ENCODE peak calls at places on chromosomes 3 and 15, in four cellular contexts. One of them, this sample, is unnamed.

GRCh38 chr3:138187296-138188012 is at the start of gene ARMC8:
- DNase-seq in IMR-90: no peak
- DNase-seq in H9: no peak
- DNase-seq in H1: no peak
- DNase-seq in this sample: peak; percentile 91

GRCh38 chr3:95200384-95200783 is 1137.5 kb downstream of the NSUN3 start:
- DNase-seq in H9: no peak
- DNase-seq in IMR-90: no peak
- DNase-seq in H1: no peak
- DNase-seq in this sample: no peak

GRCh38 chr15:60061758-60062157 is 57.6 kb downstream of the FOXB1 start:
- DNase-seq in H9: no peak
- DNase-seq in H1: no peak
- DNase-seq in IMR-90: no peak
- DNase-seq in this sample: no peak

GRCh38 chr15:90076716-90077115 is 25.6 kb downstream of the IDH2 start:
- DNase-seq in IMR-90: no peak
- DNase-seq in H1: no peak
- DNase-seq in H9: no peak
- DNase-seq in this sample: peak; percentile 70

GRCh38 chr15:95247068-95247984 is 1016.0 kb downstream of the MCTP2 start:
- DNase-seq in H9: no peak
- DNase-seq in H1: no peak
- DNase-seq in IMR-90: peak; percentile 98
- DNase-seq in this sample: no peak

GRCh38 chr3:142595581-142595950 is 627 bp upstream of the PLS1 start:
- DNase-seq in IMR-90: peak; percentile 86
- DNase-seq in H1: no peak
- DNase-seq in H9: no peak
- DNase-seq in this sample: peak; percentile 59

GRCh38 chr3:134485075-134485536 is 679 bp downstream of the ANAPC13 start:
- DNase-seq in H1: no peak
- DNase-seq in IMR-90: no peak
- DNase-seq in H9: no peak
- DNase-seq in this sample: peak; percentile 62

GRCh38 chr3:13031621-13032020 is 41.6 kb downstream of the IQSEC1 start:
- DNase-seq in H9: no peak
- DNase-seq in IMR-90: no peak
- DNase-seq in H1: no peak
- DNase-seq in this sample: no peak

GRCh38 chr15:85542895-85543331 is 162.5 kb downstream of the AKAP13 start:
- DNase-seq in H1: no peak
- DNase-seq in H9: no peak
- DNase-seq in IMR-90: peak; percentile 43
- DNase-seq in this sample: no peak

GRCh38 chr3:62622553-62623174 is 249.3 kb upstream of the FEZF2 start:
- DNase-seq in IMR-90: peak; percentile 61
- DNase-seq in H1: no peak
- DNase-seq in H9: no peak
- DNase-seq in this sample: peak; percentile 69

GRCh38 chr15:39596358-39597051 is 15.6 kb downstream of the THBS1 start:
- DNase-seq in IMR-90: peak; percentile 52
- DNase-seq in H9: no peak
- DNase-seq in H1: no peak
- DNase-seq in this sample: no peak

GRCh38 chr3:188126271-188126670 is 27.7 kb upstream of the LPP start:
- DNase-seq in IMR-90: peak; percentile 80
- DNase-seq in H9: no peak
- DNase-seq in H1: no peak
- DNase-seq in this sample: no peak

GRCh38 chr3:190122198-190122771 is 1.6 kb upstream of the P3H2 start:
- DNase-seq in IMR-90: peak; percentile 83
- DNase-seq in H9: no peak
- DNase-seq in H1: no peak
- DNase-seq in this sample: peak; percentile 60

GRCh38 chr3:116423365-116423764 is 21.9 kb downstream of the LSAMP start:
- DNase-seq in H1: no peak
- DNase-seq in IMR-90: peak; percentile 15
- DNase-seq in H9: no peak
- DNase-seq in this sample: no peak

GRCh38 chr15:70165811-70166284 is 68.1 kb upstream of the TLE3 start:
- DNase-seq in IMR-90: no peak
- DNase-seq in H1: no peak
- DNase-seq in H9: no peak
- DNase-seq in this sample: peak; percentile 72

GRCh38 chr3:78285032-78285728 is 1245.3 kb downstream of the ROBO2 start:
- DNase-seq in IMR-90: no peak
- DNase-seq in H9: no peak
- DNase-seq in H1: no peak
- DNase-seq in this sample: peak; percentile 82

GRCh38 chr3:51276046-51276445 is 109.0 kb upstream of the MANF start:
- DNase-seq in IMR-90: no peak
- DNase-seq in H9: no peak
- DNase-seq in H1: no peak
- DNase-seq in this sample: no peak

GRCh38 chr3:72860053-72860452 is 11.8 kb upstream of the SHQ1 start:
- DNase-seq in H1: no peak
- DNase-seq in IMR-90: no peak
- DNase-seq in H9: no peak
- DNase-seq in this sample: no peak

GRCh38 chr3:139110072-139110830 is 65.6 kb upstream of the PRR23C start:
- DNase-seq in H1: no peak
- DNase-seq in H9: peak; percentile 10
- DNase-seq in IMR-90: no peak
- DNase-seq in this sample: no peak

GRCh38 chr15:36903922-36904479 is 196.3 kb downstream of the MEIS2 start:
- DNase-seq in IMR-90: no peak
- DNase-seq in H9: no peak
- DNase-seq in H1: no peak
- DNase-seq in this sample: no peak
- H3K27ac ChIP-seq in IMR-90: no peak overlapping the region
- H3K27ac ChIP-seq in H9: no peak overlapping the region
- H3K27ac ChIP-seq in H1: no peak overlapping the region
- H3K27ac ChIP-seq in this sample: no peak overlapping the region

GRCh38 chr3:183215591-183216202 is 37.4 kb upstream of the B3GNT5 start:
- DNase-seq in H1: no peak
- DNase-seq in H9: no peak
- DNase-seq in IMR-90: no peak
- DNase-seq in this sample: no peak
- H3K56ac ChIP-seq in H1: no peak overlapping the region
- H3K56ac ChIP-seq in H9: no peak overlapping the region
- H3K56ac ChIP-seq in IMR-90: no peak overlapping the region
- H3K56ac ChIP-seq in this sample: no peak overlapping the region

GRCh38 chr15:98774756-98775497 is 126.6 kb downstream of the IGF1R start:
- DNase-seq in IMR-90: peak; percentile 52
- DNase-seq in H1: no peak
- DNase-seq in H9: no peak
- DNase-seq in this sample: no peak

GRCh38 chr15:98773616-98774015 is 125.3 kb downstream of the IGF1R start:
- DNase-seq in H1: no peak
- DNase-seq in H9: no peak
- DNase-seq in IMR-90: no peak
- DNase-seq in this sample: peak; percentile 62

GRCh38 chr15:98770984-98771383 is 122.6 kb downstream of the IGF1R start:
- DNase-seq in IMR-90: no peak
- DNase-seq in H1: no peak
- DNase-seq in H9: no peak
- DNase-seq in this sample: no peak

GRCh38 chr15:98771444-98772059 is 123.2 kb downstream of the IGF1R start:
- DNase-seq in H1: no peak
- DNase-seq in H9: no peak
- DNase-seq in IMR-90: peak; percentile 39
- DNase-seq in this sample: no peak

DNA sequence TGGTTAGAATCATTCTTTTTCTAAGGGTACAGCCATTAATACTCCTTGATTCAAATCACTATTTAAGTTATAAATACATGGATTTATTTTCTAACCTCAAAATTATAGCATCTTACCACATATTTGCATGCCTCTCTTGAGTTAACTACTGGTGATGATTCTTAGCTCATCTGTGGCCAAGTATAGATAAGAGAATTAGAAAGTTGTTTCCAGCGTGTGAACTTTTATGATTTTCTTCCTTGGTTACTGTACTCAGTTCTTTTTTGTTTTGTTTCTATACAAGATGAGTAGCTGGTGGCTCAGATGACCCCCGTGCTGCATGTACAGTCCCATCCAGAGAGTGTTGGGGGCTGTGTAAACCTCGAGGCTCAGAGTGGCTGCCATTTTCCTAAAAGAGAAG is 124.6 kb downstream of the IGF1R start:
- DNase-seq in H9: no peak
- DNase-seq in IMR-90: no peak
- DNase-seq in H1: no peak
- DNase-seq in this sample: no peak
- H3K27ac ChIP-seq in H9: no peak overlapping the region
- H3K27ac ChIP-seq in IMR-90: no peak overlapping the region
- H3K27ac ChIP-seq in H1: no peak overlapping the region
- H3K27ac ChIP-seq in this sample: peak overlapping the region; percentile 13

GRCh38 chr3:137062250-137062649 is 104.5 kb downstream of the IL20RB start:
- DNase-seq in H9: no peak
- DNase-seq in H1: no peak
- DNase-seq in IMR-90: no peak
- DNase-seq in this sample: no peak
- H3K56ac ChIP-seq in H9: no peak overlapping the region
- H3K56ac ChIP-seq in H1: no peak overlapping the region
- H3K56ac ChIP-seq in IMR-90: no peak overlapping the region
- H3K56ac ChIP-seq in this sample: no peak overlapping the region

GRCh38 chr3:183156266-183156665 is 6.3 kb downstream of the LAMP3 start:
- DNase-seq in H9: no peak
- DNase-seq in H1: no peak
- DNase-seq in IMR-90: no peak
- DNase-seq in this sample: no peak

GRCh38 chr3:183158113-183158512 is 4.4 kb downstream of the LAMP3 start:
- DNase-seq in H1: no peak
- DNase-seq in H9: no peak
- DNase-seq in IMR-90: no peak
- DNase-seq in this sample: no peak

GRCh38 chr3:183160616-183161015 is 1.9 kb downstream of the LAMP3 start:
- DNase-seq in H1: no peak
- DNase-seq in IMR-90: no peak
- DNase-seq in H9: no peak
- DNase-seq in this sample: no peak

GRCh38 chr3:183159319-183159718 is 3.2 kb downstream of the LAMP3 start:
- DNase-seq in IMR-90: no peak
- DNase-seq in H1: no peak
- DNase-seq in H9: no peak
- DNase-seq in this sample: peak; percentile 44

GRCh38 chr3:183158552-183159006 is 4.0 kb downstream of the LAMP3 start:
- DNase-seq in H9: no peak
- DNase-seq in IMR-90: peak; percentile 68
- DNase-seq in H1: no peak
- DNase-seq in this sample: peak; percentile 75
- H3K27ac ChIP-seq in H9: no peak overlapping the region
- H3K27ac ChIP-seq in IMR-90: no peak overlapping the region
- H3K27ac ChIP-seq in H1: no peak overlapping the region
- H3K27ac ChIP-seq in this sample: no peak overlapping the region

GRCh38 chr3:45606991-45607712 is 12.6 kb downstream of the LIMD1 start:
- DNase-seq in H1: no peak
- DNase-seq in H9: no peak
- DNase-seq in IMR-90: peak; percentile 52
- DNase-seq in this sample: no peak
- H3K56ac ChIP-seq in H1: no peak overlapping the region
- H3K56ac ChIP-seq in H9: no peak overlapping the region
- H3K56ac ChIP-seq in IMR-90: peak overlapping the region; percentile 50
- H3K56ac ChIP-seq in this sample: peak overlapping the region; percentile 17

GRCh38 chr15:64847876-64848716 is 6.4 kb downstream of the PLEKHO2 start:
- DNase-seq in H1: no peak
- DNase-seq in H9: no peak
- DNase-seq in IMR-90: peak; percentile 34
- DNase-seq in this sample: no peak

GRCh38 chr15:64851503-64851840 is 9.8 kb downstream of the PLEKHO2 start:
- DNase-seq in IMR-90: peak; percentile 93
- DNase-seq in H9: peak; percentile 43
- DNase-seq in H1: no peak
- DNase-seq in this sample: peak; percentile 93

GRCh38 chr15:64847448-64847847 is 5.7 kb downstream of the PLEKHO2 start:
- DNase-seq in H9: peak; percentile 20
- DNase-seq in IMR-90: no peak
- DNase-seq in H1: no peak
- DNase-seq in this sample: no peak

GRCh38 chr15:64854041-64854440 is 12.3 kb downstream of the PLEKHO2 start:
- DNase-seq in H1: no peak
- DNase-seq in H9: peak; percentile 21
- DNase-seq in IMR-90: no peak
- DNase-seq in this sample: no peak

DNA sequence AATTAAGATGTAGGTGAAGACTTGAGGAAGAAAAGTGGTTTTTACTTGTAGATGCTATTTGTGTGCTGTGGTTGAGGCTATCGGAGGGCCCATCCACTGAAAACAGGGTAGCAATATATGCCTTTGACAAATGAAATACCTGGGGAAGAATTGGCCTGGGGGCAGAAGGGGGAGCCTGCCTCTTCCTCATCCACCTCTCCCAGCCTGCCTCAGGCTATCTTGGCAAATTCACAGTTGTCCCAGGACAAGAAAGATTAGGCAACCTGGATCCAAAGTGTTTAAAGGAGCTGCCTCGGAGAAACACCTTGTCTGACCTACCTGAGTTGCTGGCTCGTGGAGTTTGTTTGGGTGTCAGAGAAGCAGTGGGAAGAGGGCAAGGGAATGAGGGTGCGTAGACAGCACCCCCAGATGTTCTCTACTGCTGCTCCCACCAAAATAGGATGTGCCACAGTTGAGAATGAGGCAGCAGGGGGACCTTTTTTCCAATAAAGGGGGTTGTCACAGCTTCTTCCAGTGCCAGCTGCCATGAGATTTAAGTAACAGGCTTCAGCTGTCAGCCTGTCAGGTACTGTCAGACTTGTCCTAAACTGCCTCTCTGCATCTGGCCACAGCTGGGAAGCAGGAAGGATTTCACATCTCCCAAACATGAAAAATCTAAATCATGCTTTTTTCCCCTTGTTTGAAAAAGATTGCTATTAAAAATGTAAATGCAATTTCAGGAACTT is 9.2 kb downstream of the PLEKHO2 start:
- DNase-seq in H9: peak; percentile 26
- DNase-seq in H1: no peak
- DNase-seq in IMR-90: no peak
- DNase-seq in this sample: peak; percentile 44
- H3K27ac ChIP-seq in H9: no peak overlapping the region
- H3K27ac ChIP-seq in H1: no peak overlapping the region
- H3K27ac ChIP-seq in IMR-90: peak overlapping the region; percentile 95
- H3K27ac ChIP-seq in this sample: peak overlapping the region; percentile 22

This sample was measured in mesendoderm.